ENCODE peak calls at places on chromosomes 13 and 19, in seven cellular contexts. J is breast epithelium; A is PC-3; L is CD4-positive, CD25-positive, alpha-beta regulatory T cell; Z is gastrocnemius medialis; R is neural progenitor cell; B is CD8-positive, alpha-beta T cell. U is an unnamed sample.

GRCh38 chr13:19665427-19665859 is 32.0 kb downstream of the MPHOSPH8 start:
- DNase-seq in R (no peak), L (no peak), Z (no peak), A (no peak), J (no peak), B (no peak), U (no peak)

GRCh38 chr19:4971816-4972495 is 3.0 kb downstream of the KDM4B start:
- DNase-seq in R (no peak), J (no peak), Z (no peak), L (no peak), A (no peak), B (no peak), U (no peak)

GRCh38 chr13:75635101-75635620 is 969 bp upstream of the LMO7 start:
- DNase-seq in Z (no peak), J (no peak), L (peak; percentile 19), B (no peak), R (no peak), A (no peak), U (no peak)

GRCh38 chr19:45512881-45513483 is 5.7 kb downstream of the VASP start:
- DNase-seq in L (no peak), B (no peak), Z (no peak), A (no peak), R (no peak), J (no peak), U (no peak)

GRCh38 chr19:45591004-45591637 is 6.5 kb upstream of the OPA3 start:
- DNase-seq in A (no peak), B (peak; percentile 15), J (no peak), L (no peak), R (peak; percentile 78), Z (no peak), U (no peak)

GRCh38 chr13:109331898-109332297 is 454.5 kb downstream of the IRS2 start:
- DNase-seq in B (no peak), L (no peak), Z (no peak), A (peak; percentile 42), J (no peak), R (no peak), U (peak; percentile 4)

GRCh38 chr19:35033067-35034004 is 3.1 kb downstream of the SCN1B start:
- DNase-seq in J (no peak), B (no peak), L (no peak), R (no peak), A (no peak), Z (no peak), U (no peak)

GRCh38 chr13:32495429-32495828 is 43.2 kb downstream of the N4BP2L2 start:
- DNase-seq in J (no peak), B (no peak), L (no peak), A (no peak), R (no peak), Z (no peak), U (no peak)

GRCh38 chr13:45370922-45371406 is 30.0 kb upstream of the TPT1 start:
- DNase-seq in J (peak; percentile 67), B (peak; percentile 60), Z (peak; percentile 63), L (peak; percentile 47), A (peak; percentile 60), R (peak; percentile 87), U (no peak)

GRCh38 chr13:82772802-82773201 is 1109.5 kb downstream of the SLITRK1 start:
- DNase-seq in J (no peak), A (peak; percentile 48), L (no peak), Z (no peak), B (no peak), R (no peak), U (no peak)

GRCh38 chr19:17125728-17126677 is 50.4 kb downstream of the MYO9B start:
- DNase-seq in R (no peak), A (no peak), J (peak; percentile 37), L (peak; percentile 87), Z (peak; percentile 53), B (peak; percentile 80), U (peak; percentile 22)

GRCh38 chr13:109610517-109610916 is 175.9 kb downstream of the IRS2 start:
- DNase-seq in J (no peak), A (peak; percentile 25), B (peak; percentile 40), R (peak; percentile 50), Z (peak; percentile 25), L (peak; percentile 19), U (peak; percentile 33)

GRCh38 chr13:25468330-25469178 is 96.8 kb downstream of the ATP8A2 start:
- DNase-seq in Z (no peak), J (no peak), A (no peak), B (no peak), R (peak; percentile 84), L (no peak), U (no peak)

GRCh38 chr19:55070755-55071502 is 4.7 kb upstream of the EPS8L1 start:
- DNase-seq in B (no peak), R (no peak), L (no peak), A (peak; percentile 99), J (peak; percentile 39), Z (no peak), U (peak; percentile 98)

GRCh38 chr13:29539866-29540265 is 55.6 kb downstream of the SLC7A1 start:
- DNase-seq in A (peak; percentile 13), B (no peak), Z (no peak), R (no peak), L (no peak), J (no peak), U (no peak)
- H3K27ac ChIP-seq in A (no peak overlapping the region), B (no peak overlapping the region), Z (no peak overlapping the region), R (no peak overlapping the region), L (no peak overlapping the region), J (no peak overlapping the region), U (no peak overlapping the region)

GRCh38 chr13:99370476-99371272 is 63.5 kb upstream of the GPR183 start:
- DNase-seq in L (no peak), R (no peak), B (no peak), A (no peak), Z (no peak), J (peak; percentile 8), U (no peak)
- H3K4me1 ChIP-seq in L (peaks cover 50% of the 10 kb centered on the region), R (no peaks in the 10 kb centered on the region), B (peaks cover 84% of the 10 kb centered on the region), A (no peaks in the 10 kb centered on the region), Z (no peaks in the 10 kb centered on the region), J (no peaks in the 10 kb centered on the region), U (no peaks in the 10 kb centered on the region)

DNA sequence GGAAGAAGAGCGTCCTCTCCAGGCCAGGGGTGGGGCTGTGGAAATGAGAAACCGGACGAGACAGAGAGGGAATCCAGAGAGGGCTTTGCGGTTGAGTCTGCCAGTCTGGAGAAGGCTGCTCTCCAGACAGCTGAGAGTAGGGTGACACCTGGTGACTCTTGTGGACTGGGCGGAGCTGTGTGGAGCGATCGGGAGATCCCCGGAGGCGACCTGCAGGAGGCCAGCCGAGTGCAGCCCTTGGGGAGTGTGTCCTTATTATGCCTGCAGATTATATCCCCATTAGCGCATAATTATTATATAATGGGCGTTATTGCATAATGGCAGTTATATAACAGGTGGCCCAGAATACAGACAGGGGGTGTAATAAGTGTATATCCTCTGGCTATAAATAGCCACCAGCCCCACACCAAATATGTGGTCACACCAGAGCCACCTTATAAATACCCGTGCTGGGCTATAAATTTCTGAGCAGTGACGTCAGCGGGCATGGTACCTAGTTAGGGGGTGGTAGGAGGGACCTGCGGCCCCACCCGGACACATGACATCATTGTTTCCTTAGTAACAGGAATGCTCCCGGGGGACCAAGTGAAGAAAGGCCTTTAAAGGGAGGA is 41.2 kb downstream of the NFIX start:
- DNase-seq in Z (peak; percentile 93), B (no peak), R (no peak), A (peak; percentile 93), J (peak; percentile 76), L (no peak), U (peak; percentile 99)
- H3K27ac ChIP-seq in Z (peak overlapping the region; percentile 100), B (no peak overlapping the region), R (no peak overlapping the region), A (peak overlapping the region; percentile 85), J (peak overlapping the region; percentile 95), L (no peak overlapping the region), U (peak overlapping the region; percentile 98)

GRCh38 chr19:52600639-52601024 is 30.5 kb downstream of the ZNF701 start:
- DNase-seq in R (no peak), L (no peak), B (no peak), J (no peak), A (no peak), Z (no peak), U (no peak)

GRCh38 chr19:52603558-52604207 is 33.6 kb downstream of the ZNF701 start:
- DNase-seq in J (no peak), L (no peak), A (no peak), B (no peak), R (no peak), Z (no peak), U (no peak)

GRCh38 chr19:52601025-52601973 is 31.2 kb downstream of the ZNF701 start:
- DNase-seq in J (peak; percentile 88), A (peak; percentile 93), R (peak; percentile 97), Z (peak; percentile 83), B (peak; percentile 95), L (peak; percentile 88), U (peak; percentile 92)

GRCh38 chr19:52599241-52599640 is 29.2 kb downstream of the ZNF701 start:
- DNase-seq in L (no peak), A (no peak), R (no peak), Z (no peak), J (no peak), B (no peak), U (no peak)

GRCh38 chr19:52602931-52603330 is 32.8 kb downstream of the ZNF701 start:
- DNase-seq in J (no peak), A (peak; percentile 52), B (no peak), Z (no peak), R (no peak), L (no peak), U (no peak)
- H3K4me1 ChIP-seq in J (no peaks in the 10 kb centered on the region), A (peaks cover 11% of the 10 kb centered on the region), B (peaks cover 13% of the 10 kb centered on the region), Z (peaks cover 17% of the 10 kb centered on the region), R (peaks cover 8% of the 10 kb centered on the region), L (peaks cover 15% of the 10 kb centered on the region), U (no peaks in the 10 kb centered on the region)

GRCh38 chr13:101514100-101514499 is 61.6 kb downstream of the ITGBL1 start:
- DNase-seq in B (no peak), L (no peak), R (no peak), A (no peak), J (no peak), Z (no peak), U (no peak)
- H3K27ac ChIP-seq in B (no peak overlapping the region), L (no peak overlapping the region), R (no peak overlapping the region), A (no peak overlapping the region), J (no peak overlapping the region), Z (no peak overlapping the region), U (no peak overlapping the region)